ENCODE peak calls at places on chromosomes 2 and 18, in eight cellular contexts. One of them, this sample, is unnamed.

GRCh38 chr2:239257511-239257937 is 143.3 kb downstream of the HDAC4 start:
- DNase-seq in K562: peak
- DNase-seq in uterus: no peak
- DNase-seq in adrenal gland: no peak
- DNase-seq in transverse colon: no peak
- DNase-seq in sigmoid colon: peak
- DNase-seq in A549: no peak
- DNase-seq in IMR-90: peak
- DNase-seq in this sample: no peak

GRCh38 chr2:173231042-173231441 is 123.6 kb upstream of the CDCA7 start:
- DNase-seq in K562: no peak
- DNase-seq in uterus: no peak
- DNase-seq in adrenal gland: no peak
- DNase-seq in transverse colon: peak
- DNase-seq in sigmoid colon: no peak
- DNase-seq in A549: no peak
- DNase-seq in IMR-90: no peak
- DNase-seq in this sample: peak

GRCh38 chr2:24972315-24972958 is 682 bp upstream of the DNAJC27 start:
- DNase-seq in K562: no peak
- DNase-seq in uterus: peak
- DNase-seq in adrenal gland: peak
- DNase-seq in transverse colon: peak
- DNase-seq in sigmoid colon: peak
- DNase-seq in A549: peak
- DNase-seq in IMR-90: no peak
- DNase-seq in this sample: peak

GRCh38 chr2:78576409-78576808 is 449.1 kb upstream of the REG3G start:
- DNase-seq in K562: no peak
- DNase-seq in uterus: no peak
- DNase-seq in adrenal gland: no peak
- DNase-seq in transverse colon: no peak
- DNase-seq in sigmoid colon: no peak
- DNase-seq in A549: no peak
- DNase-seq in IMR-90: no peak
- DNase-seq in this sample: no peak

GRCh38 chr18:24111936-24112335 is 26.9 kb upstream of the CABYR start:
- DNase-seq in K562: no peak
- DNase-seq in uterus: no peak
- DNase-seq in adrenal gland: no peak
- DNase-seq in transverse colon: no peak
- DNase-seq in sigmoid colon: no peak
- DNase-seq in A549: no peak
- DNase-seq in IMR-90: no peak
- DNase-seq in this sample: no peak

GRCh38 chr2:223868005-223868404 is 30.6 kb upstream of the AP1S3 start:
- DNase-seq in K562: no peak
- DNase-seq in uterus: no peak
- DNase-seq in adrenal gland: no peak
- DNase-seq in transverse colon: peak
- DNase-seq in sigmoid colon: no peak
- DNase-seq in A549: no peak
- DNase-seq in IMR-90: no peak
- DNase-seq in this sample: no peak

GRCh38 chr2:238876232-238876630 is 28.3 kb downstream of the TWIST2 start:
- DNase-seq in K562: no peak
- DNase-seq in uterus: no peak
- DNase-seq in adrenal gland: no peak
- DNase-seq in transverse colon: no peak
- DNase-seq in sigmoid colon: no peak
- DNase-seq in A549: no peak
- DNase-seq in IMR-90: no peak
- DNase-seq in this sample: no peak

GRCh38 chr2:182463760-182464159 is 36.9 kb upstream of the PDE1A start:
- DNase-seq in K562: no peak
- DNase-seq in uterus: no peak
- DNase-seq in adrenal gland: no peak
- DNase-seq in transverse colon: no peak
- DNase-seq in sigmoid colon: no peak
- DNase-seq in A549: no peak
- DNase-seq in IMR-90: no peak
- DNase-seq in this sample: no peak

GRCh38 chr18:76416935-76417334 is 78.1 kb downstream of the ZNF516 start:
- DNase-seq in K562: no peak
- DNase-seq in uterus: peak
- DNase-seq in adrenal gland: peak
- DNase-seq in transverse colon: peak
- DNase-seq in sigmoid colon: no peak
- DNase-seq in A549: no peak
- DNase-seq in IMR-90: peak
- DNase-seq in this sample: no peak
- H3K4me3 ChIP-seq in K562: no peak
- H3K4me3 ChIP-seq in uterus: peak
- H3K4me3 ChIP-seq in adrenal gland: no peak
- H3K4me3 ChIP-seq in transverse colon: no peak
- H3K4me3 ChIP-seq in sigmoid colon: peak
- H3K4me3 ChIP-seq in A549: no peak
- H3K4me3 ChIP-seq in IMR-90: no peak
- H3K4me3 ChIP-seq in this sample: no peak

DNA sequence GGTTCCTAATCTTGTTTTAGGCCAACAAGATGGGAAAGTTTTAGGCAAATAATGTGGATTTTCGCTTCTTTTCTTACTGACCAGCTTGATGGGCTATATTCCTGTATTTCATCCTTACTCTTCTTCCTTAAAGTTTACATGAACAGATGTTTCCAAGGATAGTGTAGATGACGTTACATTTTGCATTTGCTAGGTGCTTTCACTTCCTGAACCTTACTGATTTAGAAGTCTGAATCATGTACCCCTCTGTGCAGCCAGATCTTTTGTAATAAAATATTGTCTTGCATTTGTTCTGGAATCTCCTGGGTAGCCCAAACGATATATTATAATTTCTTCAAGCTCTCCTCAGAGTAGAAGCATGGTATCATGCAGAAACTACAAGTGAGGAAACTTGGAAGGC is 93.4 kb downstream of the CALCRL start:
- DNase-seq in K562: no peak
- DNase-seq in uterus: no peak
- DNase-seq in adrenal gland: no peak
- DNase-seq in transverse colon: no peak
- DNase-seq in sigmoid colon: no peak
- DNase-seq in A549: no peak
- DNase-seq in IMR-90: no peak
- DNase-seq in this sample: no peak
- H3K27ac ChIP-seq in K562: no peak
- H3K27ac ChIP-seq in uterus: no peak
- H3K27ac ChIP-seq in adrenal gland: no peak
- H3K27ac ChIP-seq in transverse colon: no peak
- H3K27ac ChIP-seq in sigmoid colon: no peak
- H3K27ac ChIP-seq in A549: no peak
- H3K27ac ChIP-seq in IMR-90: no peak
- H3K27ac ChIP-seq in this sample: no peak

DNA sequence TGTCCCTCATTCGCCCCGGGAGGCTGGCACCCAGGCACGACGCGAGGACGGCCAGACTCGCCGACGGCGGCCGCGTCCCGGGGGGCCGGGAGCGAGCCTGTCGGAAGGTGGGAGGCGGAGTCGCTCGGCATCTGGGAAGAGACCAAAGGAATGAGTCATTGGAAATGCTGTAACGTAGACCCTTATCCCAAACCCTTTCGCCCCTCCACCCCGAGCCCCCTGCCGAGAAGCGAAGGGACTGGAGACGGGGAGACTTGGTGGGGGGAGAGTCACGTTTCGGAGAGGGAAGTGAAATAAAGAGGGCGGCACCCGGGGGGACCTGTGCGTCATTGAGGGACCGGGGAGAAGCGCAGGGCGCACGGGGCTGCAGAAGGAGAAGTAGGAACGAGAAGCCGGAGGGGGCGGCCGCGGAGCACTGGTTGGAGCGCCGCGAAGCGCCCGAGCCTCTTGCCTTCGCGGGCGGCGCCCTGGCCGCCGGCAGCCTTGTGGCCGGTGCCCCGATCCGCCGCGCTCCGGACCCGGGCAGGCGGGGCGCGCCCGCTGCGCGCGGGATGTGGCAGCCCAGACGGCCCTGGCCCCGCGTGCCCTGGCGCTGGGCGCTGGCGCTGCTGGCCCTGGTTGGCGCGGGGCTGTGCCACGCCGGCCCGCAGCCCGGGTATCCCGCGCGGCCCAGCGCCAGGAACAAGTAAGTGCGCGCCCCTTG is at the start of gene EMILIN2:
- DNase-seq in K562: peak
- DNase-seq in uterus: peak
- DNase-seq in adrenal gland: peak
- DNase-seq in transverse colon: peak
- DNase-seq in sigmoid colon: peak
- DNase-seq in A549: no peak
- DNase-seq in IMR-90: peak
- DNase-seq in this sample: peak
- TF ChIP-seq POLR2A in K562: no peak
- TF ChIP-seq POLR2A in uterus: no peak
- TF ChIP-seq POLR2A in adrenal gland: peak
- TF ChIP-seq POLR2A in transverse colon: peak
- TF ChIP-seq POLR2A in sigmoid colon: no peak
- TF ChIP-seq POLR2A in A549: no peak
- TF ChIP-seq POLR2A in IMR-90: no peak
- TF ChIP-seq POLR2A in this sample: peak

DNA sequence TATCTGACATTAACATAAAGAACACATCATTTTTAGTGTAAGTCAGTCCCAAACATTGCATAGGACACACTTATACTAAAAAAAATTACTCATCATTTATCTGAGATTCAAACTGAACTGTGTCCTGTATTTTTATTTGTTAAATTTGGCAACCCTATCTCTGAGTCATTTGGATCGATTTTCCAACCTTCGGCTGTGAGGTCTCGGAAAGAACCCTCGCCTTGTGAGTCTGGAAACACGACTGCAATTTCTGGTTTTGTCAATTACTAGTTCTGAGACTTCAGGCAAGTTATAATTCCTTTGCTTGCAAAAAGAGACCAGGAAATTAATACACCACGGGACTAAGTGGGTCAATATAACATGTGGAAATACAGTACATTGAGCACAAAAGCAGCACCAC is 14.0 kb downstream of the ATP8B1 start:
- DNase-seq in K562: no peak
- DNase-seq in uterus: no peak
- DNase-seq in adrenal gland: peak
- DNase-seq in transverse colon: no peak
- DNase-seq in sigmoid colon: no peak
- DNase-seq in A549: no peak
- DNase-seq in IMR-90: peak
- DNase-seq in this sample: peak
- H3K4me3 ChIP-seq in K562: no peak
- H3K4me3 ChIP-seq in uterus: no peak
- H3K4me3 ChIP-seq in adrenal gland: no peak
- H3K4me3 ChIP-seq in transverse colon: no peak
- H3K4me3 ChIP-seq in sigmoid colon: no peak
- H3K4me3 ChIP-seq in A549: no peak
- H3K4me3 ChIP-seq in IMR-90: peak
- H3K4me3 ChIP-seq in this sample: no peak

GRCh38 chr2:130370490-130370889 is 14.6 kb downstream of the PTPN18 start:
- DNase-seq in K562: no peak
- DNase-seq in uterus: no peak
- DNase-seq in adrenal gland: no peak
- DNase-seq in transverse colon: peak
- DNase-seq in sigmoid colon: peak
- DNase-seq in A549: no peak
- DNase-seq in IMR-90: no peak
- DNase-seq in this sample: no peak
- H3K27ac ChIP-seq in K562: no peak
- H3K27ac ChIP-seq in uterus: no peak
- H3K27ac ChIP-seq in adrenal gland: no peak
- H3K27ac ChIP-seq in transverse colon: no peak
- H3K27ac ChIP-seq in sigmoid colon: no peak
- H3K27ac ChIP-seq in A549: no peak
- H3K27ac ChIP-seq in IMR-90: no peak
- H3K27ac ChIP-seq in this sample: no peak

DNA sequence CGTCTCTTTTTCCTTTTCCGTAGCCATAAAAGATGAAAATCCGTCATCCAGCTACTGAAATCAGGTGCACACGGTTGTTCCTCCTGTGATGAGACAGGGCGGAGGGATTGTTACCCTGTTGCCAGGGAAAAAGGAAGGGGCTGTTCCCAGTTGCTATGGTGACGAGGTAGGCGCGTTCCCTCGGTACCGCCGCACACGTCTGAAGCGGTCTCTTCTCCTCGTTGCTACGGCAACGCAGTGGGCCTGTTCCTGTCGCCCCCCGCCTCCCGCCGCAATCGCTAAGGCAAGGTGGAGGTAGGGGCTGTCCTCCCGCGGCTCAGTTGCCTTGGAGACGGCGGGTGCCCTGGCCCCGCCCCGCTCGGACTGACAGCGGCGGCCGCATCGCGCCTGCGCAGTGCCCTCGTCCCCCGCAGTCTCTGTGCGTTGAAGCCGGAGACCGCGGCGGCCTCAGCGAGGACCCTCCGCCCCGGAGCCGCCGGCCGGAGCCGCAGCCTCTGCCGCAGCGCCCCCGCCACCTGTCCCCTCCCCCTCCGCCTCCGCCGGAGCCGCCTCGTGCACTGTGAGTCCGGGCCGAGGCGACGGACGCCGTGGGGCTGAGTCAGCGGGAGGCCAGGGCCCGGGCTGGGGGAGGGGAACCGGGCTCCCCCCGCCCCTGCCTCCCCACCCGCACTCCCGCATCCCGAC is at the start of gene MAPRE3:
- DNase-seq in K562: peak
- DNase-seq in uterus: peak
- DNase-seq in adrenal gland: peak
- DNase-seq in transverse colon: peak
- DNase-seq in sigmoid colon: peak
- DNase-seq in A549: peak
- DNase-seq in IMR-90: peak
- DNase-seq in this sample: peak
- TF ChIP-seq POLR2A in K562: no peak
- TF ChIP-seq POLR2A in uterus: no peak
- TF ChIP-seq POLR2A in adrenal gland: no peak
- TF ChIP-seq POLR2A in transverse colon: no peak
- TF ChIP-seq POLR2A in sigmoid colon: no peak
- TF ChIP-seq POLR2A in A549: no peak
- TF ChIP-seq POLR2A in IMR-90: peak
- TF ChIP-seq POLR2A in this sample: no peak

GRCh38 chr2:131520526-131520925 is 7.2 kb upstream of the CCDC74A start:
- DNase-seq in K562: no peak
- DNase-seq in uterus: no peak
- DNase-seq in adrenal gland: peak
- DNase-seq in transverse colon: no peak
- DNase-seq in sigmoid colon: peak
- DNase-seq in A549: no peak
- DNase-seq in IMR-90: no peak
- DNase-seq in this sample: no peak
- H3K4me3 ChIP-seq in K562: no peak
- H3K4me3 ChIP-seq in uterus: no peak
- H3K4me3 ChIP-seq in adrenal gland: no peak
- H3K4me3 ChIP-seq in transverse colon: no peak
- H3K4me3 ChIP-seq in sigmoid colon: no peak
- H3K4me3 ChIP-seq in A549: no peak
- H3K4me3 ChIP-seq in IMR-90: no peak
- H3K4me3 ChIP-seq in this sample: no peak

GRCh38 chr2:152647417-152648010 is 69.7 kb downstream of the PRPF40A start:
- DNase-seq in K562: no peak
- DNase-seq in uterus: peak
- DNase-seq in adrenal gland: peak
- DNase-seq in transverse colon: peak
- DNase-seq in sigmoid colon: peak
- DNase-seq in A549: no peak
- DNase-seq in IMR-90: peak
- DNase-seq in this sample: peak
- H3K27ac ChIP-seq in K562: no peak
- H3K27ac ChIP-seq in uterus: peak
- H3K27ac ChIP-seq in adrenal gland: peak
- H3K27ac ChIP-seq in transverse colon: peak
- H3K27ac ChIP-seq in sigmoid colon: peak
- H3K27ac ChIP-seq in A549: no peak
- H3K27ac ChIP-seq in IMR-90: peak
- H3K27ac ChIP-seq in this sample: peak

This sample was measured in body of pancreas.